ENCODE peak calls at places on chromosome X, in eight cellular contexts. A is NCI-H524; X is ovary; V is neuronal stem cell; O is H9; G is AG10803; J is hippocampal formation; B is stimulated activated CD4-positive, alpha-beta T cell treated with anti-CD3 and anti-CD28 coated beads, TNF-alpha, amount 100 ng/mL, for 4 hours. W is an unnamed sample.

GRCh38 chrX:129791961-129792570 is 12.3 kb downstream of the SASH3 start:
- DNase-seq in A (no peak), X (no peak), V (no peak), O (no peak), G (no peak), J (no peak), B (no peak), W (no peak)

GRCh38 chrX:40423299-40423698 is 157.5 kb upstream of the ATP6AP2 start:
- DNase-seq in A (no peak), X (no peak), V (no peak), O (no peak), G (no peak), J (peak; percentile 21), B (no peak), W (no peak)

GRCh38 chrX:110733166-110733565 is 62.5 kb downstream of the CHRDL1 start:
- DNase-seq in A (no peak), X (no peak), V (no peak), O (no peak), G (no peak), J (no peak), B (no peak), W (no peak)

GRCh38 chrX:110992611-110993010 is 103.4 kb upstream of the PAK3 start:
- DNase-seq in A (peak; percentile 20), X (no peak), V (peak; percentile 3), O (peak; percentile 67), G (peak; percentile 12), J (no peak), B (no peak), W (peak; percentile 27)

GRCh38 chrX:56120242-56120641 is 111.9 kb upstream of the KLF8 start:
- DNase-seq in A (no peak), X (no peak), V (no peak), O (no peak), G (no peak), J (no peak), B (no peak), W (no peak)

GRCh38 chrX:14777484-14777883 is 95.4 kb downstream of the FANCB start:
- DNase-seq in A (no peak), X (no peak), V (no peak), O (no peak), G (peak; percentile 67), J (no peak), B (no peak), W (no peak)

GRCh38 chrX:6738518-6739470 is 203.9 kb upstream of the VCX3A start:
- DNase-seq in A (no peak), X (no peak), V (no peak), O (no peak), G (no peak), J (no peak), B (no peak), W (no peak)

GRCh38 chrX:148741441-148741840 is 241.0 kb downstream of the AFF2 start:
- DNase-seq in A (no peak), X (no peak), V (no peak), O (peak; percentile 34), G (no peak), J (no peak), B (no peak), W (peak; percentile 8)

GRCh38 chrX:153687121-153688039 is at the start of gene SLC6A8:
- DNase-seq in A (peak; percentile 66), X (peak; percentile 80), V (no peak), O (peak; percentile 70), G (peak; percentile 59), J (peak; percentile 77), B (no peak), W (peak; percentile 71)

GRCh38 chrX:57929373-57929772 is 19.1 kb upstream of the ZXDA start:
- DNase-seq in A (peak; percentile 6), X (no peak), V (no peak), O (no peak), G (peak; percentile 36), J (no peak), B (no peak), W (peak; percentile 49)

GRCh38 chrX:20974326-20974725 is 399.9 kb upstream of the CNKSR2 start:
- DNase-seq in A (no peak), X (no peak), V (no peak), O (no peak), G (peak; percentile 21), J (no peak), B (no peak), W (peak; percentile 24)

GRCh38 chrX:37824491-37825224 is 22.7 kb downstream of the DYNLT3 start:
- DNase-seq in A (no peak), X (no peak), V (no peak), O (no peak), G (no peak), J (no peak), B (no peak), W (no peak)

GRCh38 chrX:149648932-149649331 is 17.3 kb upstream of the TMEM185A start:
- DNase-seq in A (no peak), X (no peak), V (no peak), O (no peak), G (no peak), J (no peak), B (no peak), W (no peak)

GRCh38 chrX:129565046-129565649 is 25.1 kb downstream of the OCRL start:
- DNase-seq in A (no peak), X (no peak), V (no peak), O (peak; percentile 39), G (no peak), J (no peak), B (no peak), W (peak; percentile 51)

GRCh38 chrX:65674351-65674893 is 7.0 kb downstream of the MSN start:
- DNase-seq in A (no peak), X (no peak), V (no peak), O (no peak), G (no peak), J (no peak), B (no peak), W (no peak)

GRCh38 chrX:70289168-70289792 is 447 bp downstream of the PDZD11 start:
- DNase-seq in A (no peak), X (no peak), V (no peak), O (no peak), G (no peak), J (no peak), B (no peak), W (no peak)

GRCh38 chrX:103626855-103627254 is 1.9 kb upstream of the TCEAL1 start:
- DNase-seq in A (no peak), X (no peak), V (no peak), O (no peak), G (no peak), J (no peak), B (no peak), W (no peak)

W was measured in cardiac muscle cell.